ENCODE peak calls at places on chromosomes 16 and 17, in nine cellular contexts. V is brain microvascular endothelial cell, L is heart left ventricle, Q is dorsolateral prefrontal cortex, F is Peyer's patch, S is tibial nerve, D is ascending aorta, A is suprapubic skin, E is neural progenitor cell. U is an unnamed sample.

GRCh38 chr17:79573196-79573929 is 37.5 kb downstream of the RBFOX3 start:
- DNase-seq in V (no peak), L (no peak), Q (no peak), F (no peak), S (no peak), D (no peak), A (no peak), E (no peak), U (no peak)

GRCh38 chr16:30567991-30568638 is 3.4 kb downstream of the ZNF688 start:
- DNase-seq in V (peak), L (no peak), Q (no peak), F (peak), S (no peak), D (no peak), A (no peak), E (no peak), U (peak)

GRCh38 chr16:88678224-88678979 is 7.9 kb downstream of the SNAI3 start:
- DNase-seq in V (no peak), L (no peak), Q (no peak), F (no peak), S (no peak), D (no peak), A (no peak), E (no peak), U (no peak)

GRCh38 chr17:48048321-48049140 is at the start of gene NFE2L1:
- DNase-seq in V (peak), L (peak), Q (no peak), F (peak), S (peak), D (peak), A (peak), E (no peak), U (peak)

GRCh38 chr17:66123163-66123562 is 68.8 kb downstream of the CEP112 start:
- DNase-seq in V (no peak), L (no peak), Q (no peak), F (no peak), S (no peak), D (no peak), A (no peak), E (peak), U (peak)

GRCh38 chr17:63189082-63189481 is 223.0 kb downstream of the TANC2 start:
- DNase-seq in V (no peak), L (no peak), Q (no peak), F (no peak), S (no peak), D (no peak), A (no peak), E (no peak), U (peak)

GRCh38 chr17:3946711-3947235 is 17.5 kb downstream of the ATP2A3 start:
- DNase-seq in V (no peak), L (no peak), Q (no peak), F (no peak), S (no peak), D (no peak), A (no peak), E (no peak), U (no peak)

GRCh38 chr16:21650517-21650916 is 1.9 kb downstream of the IGSF6 start:
- DNase-seq in V (no peak), L (no peak), Q (no peak), F (no peak), S (no peak), D (no peak), A (no peak), E (no peak), U (peak)

GRCh38 chr16:8568231-8568617 is 22.1 kb downstream of the TMEM114 start:
- DNase-seq in V (no peak), L (no peak), Q (no peak), F (no peak), S (no peak), D (no peak), A (no peak), E (no peak), U (no peak)

GRCh38 chr17:58591455-58591854 is 77.0 kb upstream of the MTMR4 start:
- DNase-seq in V (no peak), L (no peak), Q (no peak), F (no peak), S (no peak), D (no peak), A (no peak), E (no peak), U (no peak)

GRCh38 chr17:60525347-60525623 is 757 bp downstream of the APPBP2 start:
- DNase-seq in V (no peak), L (no peak), Q (no peak), F (peak), S (no peak), D (no peak), A (no peak), E (peak), U (peak)

GRCh38 chr17:65228734-65229390 is 91.7 kb downstream of the RGS9 start:
- DNase-seq in V (no peak), L (no peak), Q (no peak), F (no peak), S (no peak), D (no peak), A (no peak), E (no peak), U (peak)

GRCh38 chr17:36188891-36189306 is 7.7 kb downstream of the CCL3L1 start:
- DNase-seq in V (no peak), L (no peak), Q (no peak), F (peak), S (no peak), D (peak), A (no peak), E (no peak), U (peak)

GRCh38 chr16:86772671-86773338 is 194.5 kb downstream of the FOXL1 start:
- DNase-seq in V (peak), L (no peak), Q (no peak), F (peak), S (no peak), D (no peak), A (peak), E (peak), U (peak)

GRCh38 chr17:72244494-72244893 is 123.7 kb downstream of the SOX9 start:
- DNase-seq in V (peak), L (no peak), Q (no peak), F (no peak), S (no peak), D (no peak), A (no peak), E (no peak), U (peak)

GRCh38 chr17:29722411-29723198 is 99.9 kb upstream of the CORO6 start:
- DNase-seq in V (peak), L (peak), Q (no peak), F (peak), S (peak), D (peak), A (no peak), E (no peak), U (peak)

GRCh38 chr16:70349783-70350182 is 3.1 kb downstream of the DDX19A start:
- DNase-seq in V (no peak), L (no peak), Q (no peak), F (no peak), S (no peak), D (no peak), A (no peak), E (no peak), U (no peak)

GRCh38 chr16:4613636-4614570 is 785 bp downstream of the UBALD1 start:
- DNase-seq in V (peak), L (no peak), Q (no peak), F (no peak), S (no peak), D (no peak), A (no peak), E (peak), U (peak)

GRCh38 chr16:4280625-4281024 is 7.8 kb upstream of the TFAP4 start:
- DNase-seq in V (no peak), L (no peak), Q (no peak), F (no peak), S (no peak), D (no peak), A (no peak), E (no peak), U (no peak)

GRCh38 chr16:11621920-11622651 is 35.4 kb upstream of the LITAF start:
- DNase-seq in V (no peak), L (no peak), Q (no peak), F (no peak), S (no peak), D (no peak), A (no peak), E (no peak), U (no peak)

GRCh38 chr16:31331807-31332301 is 23.1 kb upstream of the ITGAX start:
- DNase-seq in V (no peak), L (no peak), Q (no peak), F (no peak), S (no peak), D (no peak), A (no peak), E (no peak), U (no peak)

GRCh38 chr16:86812363-86812970 is 234.1 kb downstream of the FOXL1 start:
- DNase-seq in V (no peak), L (no peak), Q (no peak), F (no peak), S (no peak), D (no peak), A (no peak), E (no peak), U (peak)

GRCh38 chr17:9645858-9646555 is 690 bp downstream of the USP43 start:
- DNase-seq in V (no peak), L (no peak), Q (no peak), F (peak), S (no peak), D (no peak), A (no peak), E (peak), U (peak)

GRCh38 chr17:68954146-68954971 is 833 bp downstream of the ABCA8 start:
- DNase-seq in V (no peak), L (no peak), Q (no peak), F (no peak), S (no peak), D (no peak), A (no peak), E (no peak), U (peak)

GRCh38 chr17:13540546-13540945 is 61.2 kb downstream of the HS3ST3A1 start:
- DNase-seq in V (no peak), L (no peak), Q (no peak), F (no peak), S (no peak), D (no peak), A (no peak), E (no peak), U (no peak)

GRCh38 chr16:88468289-88469129 is 15.4 kb downstream of the ZFPM1 start:
- DNase-seq in V (no peak), L (no peak), Q (no peak), F (no peak), S (no peak), D (no peak), A (no peak), E (peak), U (peak)

GRCh38 chr16:75789237-75789636 is 62.9 kb upstream of the CPHXL start:
- DNase-seq in V (peak), L (no peak), Q (no peak), F (no peak), S (no peak), D (no peak), A (no peak), E (peak), U (peak)

GRCh38 chr16:78271981-78272380 is 172.5 kb downstream of the WWOX start:
- DNase-seq in V (no peak), L (no peak), Q (no peak), F (no peak), S (no peak), D (no peak), A (no peak), E (no peak), U (no peak)

GRCh38 chr17:82250868-82251500 is 22.1 kb downstream of the SLC16A3 start:
- DNase-seq in V (no peak), L (no peak), Q (no peak), F (no peak), S (no peak), D (no peak), A (no peak), E (no peak), U (no peak)

GRCh38 chr16:81567987-81568748 is 123.6 kb downstream of the CMIP start:
- DNase-seq in V (no peak), L (peak), Q (no peak), F (peak), S (no peak), D (peak), A (no peak), E (no peak), U (no peak)

GRCh38 chr17:1686086-1686485 is 1.4 kb upstream of the PRPF8 start:
- DNase-seq in V (no peak), L (no peak), Q (no peak), F (no peak), S (no peak), D (no peak), A (no peak), E (no peak), U (no peak)

GRCh38 chr17:66275651-66276050 is 26.8 kb upstream of the PRKCA start:
- DNase-seq in V (peak), L (no peak), Q (no peak), F (no peak), S (no peak), D (peak), A (no peak), E (no peak), U (peak)

GRCh38 chr16:86984975-86985655 is 332.1 kb downstream of the C16orf95 start:
- DNase-seq in V (no peak), L (peak), Q (no peak), F (peak), S (no peak), D (no peak), A (no peak), E (peak), U (no peak)

GRCh38 chr17:17719966-17720543 is 38.8 kb downstream of the RAI1 start:
- DNase-seq in V (no peak), L (no peak), Q (no peak), F (no peak), S (no peak), D (no peak), A (no peak), E (no peak), U (no peak)

GRCh38 chr16:51577621-51578303 is 426.7 kb upstream of the SALL1 start:
- DNase-seq in V (no peak), L (no peak), Q (no peak), F (no peak), S (no peak), D (no peak), A (no peak), E (peak), U (peak)

GRCh38 chr16:68094614-68094934 is 9.4 kb downstream of the NFATC3 start:
- DNase-seq in V (no peak), L (no peak), Q (no peak), F (no peak), S (no peak), D (no peak), A (no peak), E (no peak), U (no peak)
- TF ChIP-seq CTCF in V (no peak), L (no peak), Q (no peak), F (no peak), S (no peak), D (no peak), A (no peak), E (no peak), U (no peak)

GRCh38 chr16:1378804-1379053 is 27.0 kb downstream of the GNPTG start:
- DNase-seq in V (no peak), L (no peak), Q (no peak), F (no peak), S (no peak), D (no peak), A (no peak), E (no peak), U (no peak)
- H3K27ac ChIP-seq in V (peak), L (peak), Q (peak), F (peak), S (no peak), D (peak), A (peak), E (no peak), U (no peak)

DNA sequence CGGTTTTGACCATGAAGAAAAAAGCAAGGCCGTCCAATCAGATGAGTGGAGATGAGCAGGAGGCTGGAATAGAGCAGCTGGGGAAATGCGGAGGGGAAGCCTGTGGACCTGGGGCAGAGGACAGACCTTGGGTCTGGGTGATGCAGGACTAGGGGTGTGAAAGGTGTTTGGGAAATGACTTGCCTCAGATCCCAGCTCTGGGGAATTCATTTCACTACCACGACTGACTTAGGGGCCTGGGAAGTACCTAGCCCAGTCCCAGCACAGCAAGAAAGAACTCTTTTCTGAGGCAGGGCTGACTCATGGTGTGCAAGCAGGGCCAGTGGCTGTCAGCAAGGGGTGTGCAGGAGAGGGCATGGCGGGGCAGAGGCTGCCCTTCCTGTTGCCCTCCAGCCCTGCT is 14.8 kb downstream of the DNAI2 start:
- DNase-seq in V (no peak), L (no peak), Q (no peak), F (no peak), S (no peak), D (no peak), A (no peak), E (no peak), U (no peak)
- TF ChIP-seq CTCF in V (no peak), L (no peak), Q (no peak), F (no peak), S (no peak), D (no peak), A (no peak), E (no peak), U (no peak)

GRCh38 chr17:40916366-40916765 is 21.1 kb downstream of the KRT23 start:
- DNase-seq in V (no peak), L (no peak), Q (no peak), F (no peak), S (no peak), D (no peak), A (no peak), E (no peak), U (no peak)
- H3K27ac ChIP-seq in V (peak), L (no peak), Q (no peak), F (no peak), S (no peak), D (no peak), A (no peak), E (no peak), U (no peak)

GRCh38 chr16:54932737-54933254 is 2.1 kb downstream of the IRX5 start:
- DNase-seq in V (no peak), L (peak), Q (no peak), F (no peak), S (no peak), D (no peak), A (no peak), E (peak), U (no peak)
- TF ChIP-seq CTCF in V (no peak), L (no peak), Q (no peak), F (no peak), S (no peak), D (no peak), A (no peak), E (peak), U (no peak)

GRCh38 chr17:77506371-77506991 is 365.7 kb downstream of the SEC14L1 start:
- DNase-seq in V (no peak), L (peak), Q (peak), F (peak), S (no peak), D (no peak), A (peak), E (no peak), U (no peak)

GRCh38 chr17:77507116-77507885 is 366.5 kb downstream of the SEC14L1 start:
- DNase-seq in V (no peak), L (peak), Q (peak), F (peak), S (no peak), D (no peak), A (peak), E (peak), U (peak)

GRCh38 chr17:77504652-77505459 is 364.1 kb downstream of the SEC14L1 start:
- DNase-seq in V (no peak), L (peak), Q (no peak), F (peak), S (no peak), D (no peak), A (peak), E (no peak), U (no peak)

GRCh38 chr17:77503916-77504651 is 363.3 kb downstream of the SEC14L1 start:
- DNase-seq in V (no peak), L (no peak), Q (peak), F (peak), S (no peak), D (no peak), A (peak), E (no peak), U (no peak)

GRCh38 chr17:77505460-77505769 is 364.6 kb downstream of the SEC14L1 start:
- DNase-seq in V (no peak), L (peak), Q (peak), F (no peak), S (no peak), D (no peak), A (no peak), E (no peak), U (no peak)
- H3K27ac ChIP-seq in V (no peak), L (no peak), Q (no peak), F (no peak), S (no peak), D (no peak), A (no peak), E (no peak), U (no peak)

DNA sequence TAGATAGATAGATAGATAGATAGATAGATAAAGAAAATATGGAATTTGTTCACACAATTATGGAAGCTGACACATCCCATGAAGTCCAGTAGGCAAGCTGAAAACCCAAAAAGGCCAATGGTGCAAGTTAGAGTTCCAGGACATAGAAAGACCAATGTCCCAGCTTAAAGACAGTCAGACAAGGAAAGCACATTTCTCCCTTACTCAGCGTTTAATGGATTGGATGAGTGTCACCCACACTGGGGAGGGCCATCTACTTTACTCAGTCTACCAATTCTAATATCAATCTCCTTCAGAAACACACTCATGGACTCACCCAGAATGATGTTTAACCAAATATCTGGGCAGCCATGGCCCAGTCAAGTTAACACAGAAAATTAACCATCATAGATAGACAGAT is 327.7 kb upstream of the CDH11 start:
- DNase-seq in V (no peak), L (no peak), Q (no peak), F (no peak), S (no peak), D (no peak), A (no peak), E (no peak), U (no peak)
- TF ChIP-seq CTCF in V (no peak), L (no peak), Q (no peak), F (no peak), S (no peak), D (no peak), A (no peak), E (no peak), U (no peak)

GRCh38 chr16:27723711-27724490 is 174.0 kb downstream of the KATNIP start:
- DNase-seq in V (no peak), L (no peak), Q (no peak), F (no peak), S (no peak), D (no peak), A (no peak), E (no peak), U (no peak)
- H3K27ac ChIP-seq in V (no peak), L (no peak), Q (peak), F (no peak), S (peak), D (no peak), A (peak), E (no peak), U (no peak)

GRCh38 chr17:31015639-31016038 is 44.8 kb downstream of the RNF135 start:
- DNase-seq in V (no peak), L (no peak), Q (no peak), F (no peak), S (no peak), D (no peak), A (no peak), E (no peak), U (no peak)
- TF ChIP-seq CTCF in V (no peak), L (no peak), Q (no peak), F (no peak), S (no peak), D (no peak), A (no peak), E (no peak), U (no peak)

U was measured in cardiac muscle cell.